ENCODE peak calls at places on chromosomes 16 and 17, in seven cellular contexts. One of them, this sample, is unnamed.

GRCh38 chr16:90020838-90021382 is 1.7 kb upstream of the DBNDD1 start:
- DNase-seq in stomach: no peak
- DNase-seq in SK-N-MC: no peak
- DNase-seq in HepG2: peak; percentile 93
- DNase-seq in H1: no peak
- DNase-seq in GM23338: no peak
- DNase-seq in GM12891: no peak
- DNase-seq in this sample: no peak

GRCh38 chr17:57722704-57723043 is 22.4 kb downstream of the CCDC182 start:
- DNase-seq in stomach: no peak
- DNase-seq in SK-N-MC: no peak
- DNase-seq in HepG2: no peak
- DNase-seq in H1: no peak
- DNase-seq in GM23338: no peak
- DNase-seq in GM12891: no peak
- DNase-seq in this sample: no peak

GRCh38 chr16:61148930-61149329 is 887.3 kb downstream of the CDH8 start:
- DNase-seq in stomach: no peak
- DNase-seq in SK-N-MC: no peak
- DNase-seq in HepG2: peak; percentile 7
- DNase-seq in H1: no peak
- DNase-seq in GM23338: peak; percentile 28
- DNase-seq in GM12891: no peak
- DNase-seq in this sample: no peak

GRCh38 chr16:86117756-86118155 is 218.8 kb downstream of the IRF8 start:
- DNase-seq in stomach: no peak
- DNase-seq in SK-N-MC: no peak
- DNase-seq in HepG2: no peak
- DNase-seq in H1: no peak
- DNase-seq in GM23338: no peak
- DNase-seq in GM12891: no peak
- DNase-seq in this sample: no peak

GRCh38 chr16:8889893-8890548 is 7.9 kb downstream of the LITAFD start:
- DNase-seq in stomach: no peak
- DNase-seq in SK-N-MC: no peak
- DNase-seq in HepG2: no peak
- DNase-seq in H1: no peak
- DNase-seq in GM23338: no peak
- DNase-seq in GM12891: no peak
- DNase-seq in this sample: no peak

GRCh38 chr16:87570938-87571867 is 31.1 kb upstream of the JPH3 start:
- DNase-seq in stomach: peak; percentile 81
- DNase-seq in SK-N-MC: no peak
- DNase-seq in HepG2: peak; percentile 59
- DNase-seq in H1: no peak
- DNase-seq in GM23338: peak; percentile 89
- DNase-seq in GM12891: no peak
- DNase-seq in this sample: no peak

GRCh38 chr17:66354472-66354871 is 52.1 kb downstream of the PRKCA start:
- DNase-seq in stomach: no peak
- DNase-seq in SK-N-MC: no peak
- DNase-seq in HepG2: no peak
- DNase-seq in H1: no peak
- DNase-seq in GM23338: no peak
- DNase-seq in GM12891: no peak
- DNase-seq in this sample: no peak

GRCh38 chr16:56856876-56857447 is 8.0 kb upstream of the SLC12A3 start:
- DNase-seq in stomach: no peak
- DNase-seq in SK-N-MC: no peak
- DNase-seq in HepG2: peak; percentile 83
- DNase-seq in H1: no peak
- DNase-seq in GM23338: no peak
- DNase-seq in GM12891: no peak
- DNase-seq in this sample: no peak

GRCh38 chr16:81778861-81779539 is at the start of gene PLCG2:
- DNase-seq in stomach: peak; percentile 82
- DNase-seq in SK-N-MC: no peak
- DNase-seq in HepG2: no peak
- DNase-seq in H1: no peak
- DNase-seq in GM23338: peak; percentile 85
- DNase-seq in GM12891: peak; percentile 82
- DNase-seq in this sample: no peak

GRCh38 chr17:44108440-44109311 is 14.8 kb downstream of the HDAC5 start:
- DNase-seq in stomach: peak; percentile 65
- DNase-seq in SK-N-MC: no peak
- DNase-seq in HepG2: peak; percentile 97
- DNase-seq in H1: no peak
- DNase-seq in GM23338: no peak
- DNase-seq in GM12891: no peak
- DNase-seq in this sample: peak; percentile 95

GRCh38 chr16:15777533-15778203 is 79.2 kb downstream of the MYH11 start:
- DNase-seq in stomach: no peak
- DNase-seq in SK-N-MC: no peak
- DNase-seq in HepG2: peak; percentile 85
- DNase-seq in H1: peak; percentile 41
- DNase-seq in GM23338: peak; percentile 82
- DNase-seq in GM12891: peak; percentile 25
- DNase-seq in this sample: no peak

GRCh38 chr16:86222541-86222940 is 287.8 kb upstream of the FOXF1 start:
- DNase-seq in stomach: peak; percentile 25
- DNase-seq in SK-N-MC: no peak
- DNase-seq in HepG2: no peak
- DNase-seq in H1: no peak
- DNase-seq in GM23338: peak; percentile 39
- DNase-seq in GM12891: no peak
- DNase-seq in this sample: no peak

GRCh38 chr16:70754874-70755600 is 45.9 kb downstream of the VAC14 start:
- DNase-seq in stomach: no peak
- DNase-seq in SK-N-MC: no peak
- DNase-seq in HepG2: no peak
- DNase-seq in H1: no peak
- DNase-seq in GM23338: no peak
- DNase-seq in GM12891: no peak
- DNase-seq in this sample: no peak

GRCh38 chr17:29573558-29573870 is 5.0 kb downstream of the TP53I13 start:
- DNase-seq in stomach: no peak
- DNase-seq in SK-N-MC: no peak
- DNase-seq in HepG2: no peak
- DNase-seq in H1: no peak
- DNase-seq in GM23338: no peak
- DNase-seq in GM12891: no peak
- DNase-seq in this sample: no peak

GRCh38 chr16:87314990-87315420 is 2.2 kb downstream of the C16orf95 start:
- DNase-seq in stomach: no peak
- DNase-seq in SK-N-MC: no peak
- DNase-seq in HepG2: no peak
- DNase-seq in H1: no peak
- DNase-seq in GM23338: no peak
- DNase-seq in GM12891: no peak
- DNase-seq in this sample: no peak

DNA sequence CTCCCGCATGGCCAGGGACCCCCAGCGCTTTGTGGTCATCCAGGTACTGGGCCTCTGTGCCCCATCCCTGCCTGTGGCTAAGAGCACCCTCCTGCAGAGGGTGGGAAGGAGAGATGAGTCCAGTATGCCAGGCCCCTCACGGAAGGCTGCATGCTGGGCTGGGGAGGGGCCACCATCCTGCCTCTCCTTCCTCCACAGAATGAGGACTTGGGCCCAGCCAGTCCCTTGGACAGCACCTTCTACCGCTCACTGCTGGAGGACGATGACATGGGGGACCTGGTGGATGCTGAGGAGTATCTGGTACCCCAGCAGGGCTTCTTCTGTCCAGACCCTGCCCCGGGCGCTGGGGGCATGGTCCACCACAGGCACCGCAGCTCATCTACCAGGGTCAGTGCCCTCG is 3.7 kb downstream of the MIEN1 start:
- DNase-seq in stomach: no peak
- DNase-seq in SK-N-MC: no peak
- DNase-seq in HepG2: no peak
- DNase-seq in H1: no peak
- DNase-seq in GM23338: no peak
- DNase-seq in GM12891: no peak
- DNase-seq in this sample: no peak
- TF ChIP-seq POLR2AphosphoS5 in stomach: no peak
- TF ChIP-seq POLR2AphosphoS5 in SK-N-MC: no peak
- TF ChIP-seq POLR2AphosphoS5 in HepG2: no peak
- TF ChIP-seq POLR2AphosphoS5 in H1: no peak
- TF ChIP-seq POLR2AphosphoS5 in GM23338: no peak
- TF ChIP-seq POLR2AphosphoS5 in GM12891: no peak
- TF ChIP-seq POLR2AphosphoS5 in this sample: no peak

GRCh38 chr16:22373662-22374310 is 633 bp downstream of the CDR2 start:
- DNase-seq in stomach: peak; percentile 62
- DNase-seq in SK-N-MC: no peak
- DNase-seq in HepG2: no peak
- DNase-seq in H1: no peak
- DNase-seq in GM23338: peak; percentile 61
- DNase-seq in GM12891: no peak
- DNase-seq in this sample: no peak
- TF ChIP-seq POLR2AphosphoS5 in stomach: no peak
- TF ChIP-seq POLR2AphosphoS5 in SK-N-MC: no peak
- TF ChIP-seq POLR2AphosphoS5 in HepG2: no peak
- TF ChIP-seq POLR2AphosphoS5 in H1: no peak
- TF ChIP-seq POLR2AphosphoS5 in GM23338: no peak
- TF ChIP-seq POLR2AphosphoS5 in GM12891: no peak
- TF ChIP-seq POLR2AphosphoS5 in this sample: peak; percentile 7

GRCh38 chr16:2769675-2770056 is 7.4 kb downstream of the ELOB start:
- DNase-seq in stomach: peak; percentile 75
- DNase-seq in SK-N-MC: no peak
- DNase-seq in HepG2: no peak
- DNase-seq in H1: no peak
- DNase-seq in GM23338: no peak
- DNase-seq in GM12891: no peak
- DNase-seq in this sample: no peak

GRCh38 chr16:2768403-2769089 is 8.5 kb downstream of the ELOB start:
- DNase-seq in stomach: no peak
- DNase-seq in SK-N-MC: no peak
- DNase-seq in HepG2: no peak
- DNase-seq in H1: no peak
- DNase-seq in GM23338: no peak
- DNase-seq in GM12891: no peak
- DNase-seq in this sample: no peak

GRCh38 chr16:2770057-2770780 is 6.9 kb downstream of the ELOB start:
- DNase-seq in stomach: no peak
- DNase-seq in SK-N-MC: no peak
- DNase-seq in HepG2: no peak
- DNase-seq in H1: no peak
- DNase-seq in GM23338: no peak
- DNase-seq in GM12891: no peak
- DNase-seq in this sample: no peak

GRCh38 chr16:2767891-2768290 is 9.2 kb downstream of the ELOB start:
- DNase-seq in stomach: no peak
- DNase-seq in SK-N-MC: no peak
- DNase-seq in HepG2: no peak
- DNase-seq in H1: no peak
- DNase-seq in GM23338: no peak
- DNase-seq in GM12891: no peak
- DNase-seq in this sample: no peak

DNA sequence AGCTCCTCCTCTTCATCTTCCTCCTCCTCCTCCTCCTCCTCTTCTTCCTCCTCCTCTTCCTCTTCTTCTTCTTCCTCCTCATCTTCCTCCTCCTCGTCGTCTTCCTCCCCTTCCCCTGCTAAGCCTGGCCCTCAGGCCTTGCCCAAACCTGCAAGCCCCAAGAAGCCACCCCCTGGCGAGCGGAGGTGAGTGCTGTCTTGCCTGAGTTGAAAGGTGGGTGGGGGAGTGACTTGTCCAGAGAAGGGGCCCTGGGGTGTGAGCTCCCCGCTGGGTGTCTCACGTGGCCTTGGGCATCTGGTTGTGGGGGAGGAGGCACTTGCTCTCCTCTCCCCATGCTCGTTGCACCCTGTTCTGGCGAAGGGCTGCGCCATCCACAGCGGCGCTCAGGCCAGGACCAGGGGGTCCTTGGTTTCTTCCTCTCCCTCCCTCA is 8.0 kb downstream of the ELOB start:
- DNase-seq in stomach: no peak
- DNase-seq in SK-N-MC: no peak
- DNase-seq in HepG2: no peak
- DNase-seq in H1: no peak
- DNase-seq in GM23338: no peak
- DNase-seq in GM12891: no peak
- DNase-seq in this sample: no peak
- TF ChIP-seq POLR2AphosphoS5 in stomach: no peak
- TF ChIP-seq POLR2AphosphoS5 in SK-N-MC: no peak
- TF ChIP-seq POLR2AphosphoS5 in HepG2: no peak
- TF ChIP-seq POLR2AphosphoS5 in H1: no peak
- TF ChIP-seq POLR2AphosphoS5 in GM23338: no peak
- TF ChIP-seq POLR2AphosphoS5 in GM12891: no peak
- TF ChIP-seq POLR2AphosphoS5 in this sample: no peak

GRCh38 chr16:69039333-69039941 is 66.0 kb upstream of the HAS3 start:
- DNase-seq in stomach: no peak
- DNase-seq in SK-N-MC: no peak
- DNase-seq in HepG2: peak; percentile 72
- DNase-seq in H1: no peak
- DNase-seq in GM23338: no peak
- DNase-seq in GM12891: no peak
- DNase-seq in this sample: no peak

GRCh38 chr16:69036399-69037091 is 68.9 kb upstream of the HAS3 start:
- DNase-seq in stomach: no peak
- DNase-seq in SK-N-MC: no peak
- DNase-seq in HepG2: no peak
- DNase-seq in H1: no peak
- DNase-seq in GM23338: no peak
- DNase-seq in GM12891: no peak
- DNase-seq in this sample: no peak

GRCh38 chr16:69037373-69038160 is 67.9 kb upstream of the HAS3 start:
- DNase-seq in stomach: peak; percentile 22
- DNase-seq in SK-N-MC: no peak
- DNase-seq in HepG2: no peak
- DNase-seq in H1: no peak
- DNase-seq in GM23338: no peak
- DNase-seq in GM12891: no peak
- DNase-seq in this sample: no peak

GRCh38 chr16:69035375-69035774 is 70.1 kb upstream of the HAS3 start:
- DNase-seq in stomach: no peak
- DNase-seq in SK-N-MC: no peak
- DNase-seq in HepG2: no peak
- DNase-seq in H1: no peak
- DNase-seq in GM23338: no peak
- DNase-seq in GM12891: no peak
- DNase-seq in this sample: no peak

DNA sequence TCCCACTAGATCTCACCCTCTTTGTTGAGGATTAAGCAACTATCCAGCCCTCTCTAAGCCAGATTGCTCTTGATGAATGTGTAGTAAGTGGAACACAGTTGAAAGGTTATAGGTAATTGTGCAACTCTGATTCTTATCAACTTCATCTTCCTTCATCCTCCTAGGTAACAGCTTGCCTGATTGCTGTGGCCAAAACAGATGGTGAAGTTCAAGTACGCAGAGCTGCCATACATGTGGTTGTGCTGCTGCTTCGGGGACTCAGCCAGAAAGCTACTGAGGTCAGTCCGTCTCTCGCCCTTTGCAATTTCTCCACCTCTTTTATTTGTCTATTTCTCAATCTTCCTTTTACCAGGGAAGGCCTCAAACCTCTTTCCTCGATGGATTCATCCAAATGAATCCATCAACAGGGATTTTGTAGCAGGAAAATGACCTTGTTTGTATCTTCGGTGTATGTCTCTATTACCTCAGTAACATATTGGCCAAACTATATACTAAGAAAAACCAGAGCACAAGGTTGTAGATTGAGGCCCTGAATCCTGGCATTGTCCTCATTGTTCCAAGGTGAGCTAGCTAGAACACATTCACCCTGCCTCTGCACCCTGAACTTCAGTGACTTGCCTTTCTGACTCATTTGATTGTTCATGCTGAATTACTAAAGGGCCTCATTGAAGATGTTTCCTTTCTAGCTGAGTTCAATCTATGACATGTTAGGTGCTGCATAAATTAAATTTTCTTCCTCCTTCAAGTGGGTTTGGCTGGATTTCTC is 65.1 kb upstream of the HAS3 start:
- DNase-seq in stomach: no peak
- DNase-seq in SK-N-MC: no peak
- DNase-seq in HepG2: peak; percentile 89
- DNase-seq in H1: no peak
- DNase-seq in GM23338: no peak
- DNase-seq in GM12891: no peak
- DNase-seq in this sample: no peak
- TF ChIP-seq POLR2AphosphoS5 in stomach: no peak
- TF ChIP-seq POLR2AphosphoS5 in SK-N-MC: no peak
- TF ChIP-seq POLR2AphosphoS5 in HepG2: no peak
- TF ChIP-seq POLR2AphosphoS5 in H1: no peak
- TF ChIP-seq POLR2AphosphoS5 in GM23338: no peak
- TF ChIP-seq POLR2AphosphoS5 in GM12891: no peak
- TF ChIP-seq POLR2AphosphoS5 in this sample: no peak